ENCODE peak calls at places on chromosomes 16 and 17, in nine cellular contexts. F is breast epithelium, A is midbrain, J is H7, Q is iris pigment epithelial cell, B is activated T-cell treated with anti-CD3 and anti-CD28 coated beads for 48 hours, U is HFFc6, M is neural progenitor cell, P is lung microvascular endothelial cell. Y is an unnamed sample.

GRCh38 chr17:77831497-77832179 is 126.9 kb upstream of the TNRC6C start:
- DNase-seq in F (no peak), A (no peak), J (peak; percentile 19), Q (peak; percentile 69), B (no peak), U (no peak), M (peak; percentile 49), P (peak; percentile 84), Y (peak; percentile 53)

GRCh38 chr17:60939318-60939717 is 261.7 kb downstream of the BCAS3 start:
- DNase-seq in F (no peak), A (no peak), J (no peak), Q (no peak), B (no peak), U (no peak), M (no peak), P (no peak), Y (no peak)

GRCh38 chr16:50305441-50306061 is 39.2 kb downstream of the ADCY7 start:
- DNase-seq in F (no peak), A (no peak), J (peak; percentile 79), Q (no peak), B (no peak), U (no peak), M (no peak), P (no peak), Y (no peak)

GRCh38 chr17:74340470-74341023 is 14.5 kb downstream of the KIF19 start:
- DNase-seq in F (no peak), A (peak; percentile 62), J (peak; percentile 73), Q (no peak), B (no peak), U (no peak), M (no peak), P (no peak), Y (no peak)

GRCh38 chr17:60641810-60642220 is 35.8 kb upstream of the BCAS3 start:
- DNase-seq in F (no peak), A (peak; percentile 85), J (peak; percentile 65), Q (peak; percentile 82), B (peak; percentile 27), U (peak; percentile 85), M (peak; percentile 78), P (peak; percentile 85), Y (peak; percentile 94)

GRCh38 chr16:17657037-17657436 is 186.3 kb upstream of the XYLT1 start:
- DNase-seq in F (no peak), A (no peak), J (peak; percentile 57), Q (no peak), B (no peak), U (no peak), M (no peak), P (no peak), Y (no peak)

GRCh38 chr17:2123467-2124251 is 68.8 kb downstream of the HIC1 start:
- DNase-seq in F (no peak), A (peak; percentile 30), J (peak; percentile 52), Q (peak; percentile 45), B (no peak), U (peak; percentile 11), M (peak; percentile 53), P (peak; percentile 45), Y (peak; percentile 47)

GRCh38 chr17:52128721-52129120 is 29.8 kb downstream of the CA10 start:
- DNase-seq in F (no peak), A (no peak), J (no peak), Q (no peak), B (no peak), U (no peak), M (no peak), P (no peak), Y (no peak)